ENCODE peak calls at places on chromosomes 1 and 21, in eight cellular contexts. H is pancreas, B is neuronal stem cell, T is transverse colon, G is hepatocyte, X is mesenchymal stem cell, R is DND-41, V is left ventricle myocardium inferior. M is an unnamed sample.

GRCh38 chr1:14712136-14712535 is 113.7 kb downstream of the KAZN start:
- DNase-seq in G (no peak), V (no peak), B (no peak), X (no peak), T (no peak), H (no peak), R (no peak), M (no peak)

GRCh38 chr1:212606734-212607205 is 1.8 kb upstream of the ATF3 start:
- DNase-seq in X (peak), T (peak), V (peak), R (no peak), B (no peak), H (peak), G (peak), M (peak)

GRCh38 chr1:64851664-64852063 is 106.8 kb downstream of the RAVER2 start:
- DNase-seq in X (no peak), T (no peak), H (no peak), B (no peak), R (no peak), V (no peak), G (no peak), M (no peak)

GRCh38 chr21:41933259-41934079 is 20.3 kb downstream of the C2CD2 start:
- DNase-seq in R (no peak), G (no peak), V (no peak), H (no peak), T (no peak), X (peak), B (no peak), M (no peak)

GRCh38 chr1:231930257-231930947 is 303.8 kb downstream of the DISC1 start:
- DNase-seq in G (no peak), T (no peak), R (no peak), V (no peak), B (no peak), H (no peak), X (no peak), M (no peak)

GRCh38 chr1:236064674-236065508 is at the start of gene NID1:
- DNase-seq in B (peak), R (no peak), X (peak), H (peak), T (peak), G (peak), V (peak), M (peak)

GRCh38 chr1:89710498-89711139 is 77.7 kb downstream of the LRRC8C start:
- DNase-seq in B (no peak), X (no peak), V (no peak), H (no peak), G (no peak), R (no peak), T (no peak), M (no peak)

GRCh38 chr1:31881698-31882000 is 56.5 kb downstream of the PTP4A2 start:
- DNase-seq in X (no peak), G (peak), T (no peak), V (no peak), B (no peak), R (no peak), H (no peak), M (no peak)

GRCh38 chr1:59142663-59143487 is 154.0 kb upstream of the FGGY start:
- DNase-seq in T (no peak), V (no peak), B (no peak), G (peak), X (peak), H (no peak), R (no peak), M (peak)

GRCh38 chr1:244599937-244600350 is 53.0 kb upstream of the DESI2 start:
- DNase-seq in V (no peak), T (peak), B (no peak), R (no peak), X (peak), G (peak), H (no peak), M (no peak)

GRCh38 chr1:2088434-2088833 is 38.2 kb downstream of the PRKCZ start:
- DNase-seq in G (no peak), R (no peak), X (peak), B (no peak), T (peak), H (peak), V (no peak), M (no peak)

GRCh38 chr1:38474738-38475623 is 384.6 kb downstream of the RRAGC start:
- DNase-seq in G (no peak), R (no peak), H (no peak), V (no peak), X (no peak), B (no peak), T (peak), M (no peak)

GRCh38 chr1:110502402-110502801 is 16.6 kb downstream of the KCNA10 start:
- DNase-seq in H (no peak), G (no peak), X (no peak), B (no peak), R (no peak), T (no peak), V (no peak), M (no peak)

GRCh38 chr1:162026906-162027305 is 3.2 kb upstream of the OLFML2B start:
- DNase-seq in V (no peak), R (no peak), T (no peak), H (no peak), G (no peak), X (peak), B (no peak), M (no peak)

GRCh38 chr1:32496127-32496526 is 31.3 kb downstream of the ZBTB8B start:
- DNase-seq in G (peak), T (no peak), B (no peak), V (no peak), H (no peak), X (peak), R (no peak), M (no peak)

GRCh38 chr1:38047603-38048146 is 1.1 kb upstream of the POU3F1 start:
- DNase-seq in B (no peak), X (peak), H (peak), G (no peak), V (no peak), R (no peak), T (no peak), M (no peak)

GRCh38 chr1:224377676-224378006 is 21.0 kb downstream of the CNIH4 start:
- DNase-seq in T (no peak), G (peak), V (no peak), H (no peak), R (no peak), X (peak), B (no peak), M (no peak)

GRCh38 chr1:8040586-8040985 is 14.5 kb upstream of the ERRFI1 start:
- DNase-seq in V (peak), G (peak), R (no peak), B (no peak), X (peak), T (peak), H (peak), M (peak)

GRCh38 chr1:59098668-59099067 is 198.2 kb upstream of the FGGY start:
- DNase-seq in X (no peak), T (no peak), R (no peak), H (no peak), V (no peak), B (no peak), G (no peak), M (no peak)

GRCh38 chr1:219686171-219686570 is 73.3 kb upstream of the ZC3H11B start:
- DNase-seq in H (no peak), B (no peak), V (no peak), R (no peak), G (no peak), X (no peak), T (no peak), M (no peak)

GRCh38 chr1:186033744-186034345 is 299.7 kb downstream of the HMCN1 start:
- DNase-seq in H (no peak), G (no peak), B (no peak), X (peak), R (no peak), T (no peak), V (peak), M (no peak)

GRCh38 chr1:110605901-110606783 is at the start of gene KCNA2:
- DNase-seq in T (peak), X (peak), V (peak), R (no peak), G (peak), B (peak), H (peak), M (peak)

GRCh38 chr1:66768935-66769334 is 16.7 kb downstream of the DYNLT5 start:
- DNase-seq in V (no peak), H (no peak), G (no peak), B (no peak), T (no peak), R (peak), X (no peak), M (no peak)

GRCh38 chr1:191993549-191993948 is 164.7 kb upstream of the RGS18 start:
- DNase-seq in R (no peak), H (no peak), T (no peak), G (no peak), B (no peak), V (no peak), X (peak), M (no peak)

GRCh38 chr1:32464191-32464715 is 619 bp upstream of the ZBTB8B start:
- DNase-seq in T (no peak), V (no peak), G (peak), X (no peak), R (no peak), B (peak), H (no peak), M (no peak)

GRCh38 chr21:42145569-42146250 is 73.2 kb upstream of the ABCG1 start:
- DNase-seq in G (peak), V (no peak), X (peak), T (peak), R (peak), H (no peak), B (peak), M (peak)

GRCh38 chr1:20380616-20381035 is 90.0 kb downstream of the VWA5B1 start:
- DNase-seq in R (no peak), T (no peak), V (no peak), H (no peak), B (no peak), G (peak), X (peak), M (no peak)

GRCh38 chr1:153506386-153506785 is 29.4 kb downstream of the S100A6 start:
- DNase-seq in B (no peak), H (no peak), T (no peak), G (no peak), R (no peak), V (no peak), X (no peak), M (peak)

GRCh38 chr1:232423591-232423990 is 206.3 kb downstream of the SIPA1L2 start:
- DNase-seq in B (no peak), X (no peak), R (no peak), V (no peak), G (no peak), T (no peak), H (no peak), M (no peak)

GRCh38 chr1:85047472-85048295 is 616 bp downstream of the MCOLN3 start:
- DNase-seq in B (no peak), H (peak), G (peak), R (no peak), X (peak), T (peak), V (peak), M (no peak)

GRCh38 chr21:8993284-8993942 is 1528.0 kb upstream of the TPTE start:
- DNase-seq in R (no peak), G (no peak), B (no peak), V (no peak), T (no peak), H (no peak), X (no peak), M (no peak)

GRCh38 chr1:61241411-61241838 is 159.1 kb downstream of the NFIA start:
- DNase-seq in X (no peak), B (no peak), V (peak), H (peak), G (peak), T (peak), R (no peak), M (peak)

GRCh38 chr1:191634801-191635520 is 523.3 kb upstream of the RGS18 start:
- DNase-seq in R (no peak), G (no peak), B (no peak), H (no peak), V (no peak), T (no peak), X (no peak), M (no peak)

DNA sequence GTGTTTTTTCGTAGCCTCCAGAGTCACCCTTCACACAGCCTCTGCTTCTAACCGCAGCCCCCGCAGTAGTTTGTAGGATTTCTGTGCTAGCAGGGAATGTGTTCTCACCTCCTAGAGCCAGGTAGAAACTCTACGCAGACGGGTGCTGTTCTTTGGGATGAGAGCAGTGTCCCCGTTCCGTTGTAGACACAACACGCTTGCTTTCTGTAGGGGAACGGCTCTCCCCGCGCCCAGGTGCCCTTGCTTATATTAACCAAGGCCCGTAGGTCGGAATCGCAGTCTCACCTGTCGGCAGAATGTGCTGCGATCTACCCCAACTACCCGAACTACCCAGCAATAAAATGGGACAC is 111.8 kb upstream of the NBPF11 start:
- DNase-seq in B (no peak), X (no peak), V (no peak), G (no peak), R (no peak), T (peak), H (no peak), M (no peak)
- H3K4me3 ChIP-seq in B (peak), X (peak), V (peak), G (peak), R (peak), T (peak), H (no peak), M (peak)

DNA sequence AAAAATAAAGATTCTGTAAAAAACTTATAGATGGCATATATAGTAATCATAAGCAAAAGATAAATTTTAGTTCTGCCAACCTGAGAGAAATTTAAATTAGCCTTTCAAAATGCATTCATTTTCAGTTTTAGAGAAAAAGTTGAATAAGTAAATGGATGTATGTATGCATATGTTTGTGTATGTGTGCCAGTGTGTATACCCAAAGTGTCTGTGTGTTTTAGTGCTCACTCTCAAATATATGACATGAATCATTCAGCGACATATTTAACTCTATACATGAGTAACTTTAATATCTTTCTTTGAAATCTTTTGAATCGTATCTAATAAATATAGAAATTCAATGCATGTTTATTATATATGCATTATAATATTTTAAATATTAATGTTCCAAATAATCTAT is 274.5 kb downstream of the SRGAP2C start:
- DNase-seq in B (no peak), T (no peak), X (no peak), R (no peak), V (no peak), G (no peak), H (no peak), M (no peak)
- H3K27ac ChIP-seq in B (no peak), T (no peak), X (no peak), R (peak), V (no peak), G (no peak), H (no peak), M (no peak)

GRCh38 chr1:23910144-23910543 is 3.0 kb downstream of the CNR2 start:
- DNase-seq in X (no peak), V (no peak), G (no peak), B (no peak), R (no peak), T (no peak), H (no peak), M (no peak)
- H3K4me3 ChIP-seq in X (no peak), V (no peak), G (no peak), B (no peak), R (no peak), T (no peak), H (no peak), M (no peak)

GRCh38 chr1:183882328-183883167 is 77.6 kb downstream of the RGL1 start:
- DNase-seq in V (no peak), R (no peak), X (no peak), G (no peak), T (no peak), B (no peak), H (no peak), M (no peak)
- H3K27ac ChIP-seq in V (peak), R (no peak), X (no peak), G (peak), T (no peak), B (peak), H (peak), M (peak)

GRCh38 chr1:115184260-115184950 is 95.1 kb upstream of the TSPAN2 start:
- DNase-seq in R (no peak), T (no peak), V (no peak), X (no peak), G (no peak), B (no peak), H (no peak), M (no peak)
- H3K4me3 ChIP-seq in R (no peak), T (no peak), V (peak), X (no peak), G (no peak), B (no peak), H (no peak), M (peak)

GRCh38 chr1:183892351-183892793 is 87.5 kb downstream of the RGL1 start:
- DNase-seq in X (no peak), R (no peak), T (no peak), G (peak), V (no peak), H (no peak), B (no peak), M (no peak)
- H3K27ac ChIP-seq in X (no peak), R (no peak), T (peak), G (peak), V (peak), H (no peak), B (no peak), M (no peak)

GRCh38 chr1:23793018-23793781 is 2.3 kb downstream of the LYPLA2 start:
- DNase-seq in G (peak), X (peak), R (peak), H (peak), V (peak), T (peak), B (no peak), M (peak)

GRCh38 chr1:23793861-23794731 is 3.2 kb downstream of the LYPLA2 start:
- DNase-seq in T (no peak), B (no peak), R (no peak), V (no peak), G (no peak), X (no peak), H (no peak), M (no peak)

GRCh38 chr1:23790696-23791433 is at the start of gene LYPLA2:
- DNase-seq in V (peak), B (no peak), R (peak), X (peak), G (peak), T (peak), H (peak), M (peak)

GRCh38 chr1:23791434-23792047 is 596 bp downstream of the LYPLA2 start:
- DNase-seq in T (peak), G (peak), H (peak), V (peak), R (no peak), X (no peak), B (no peak), M (no peak)

DNA sequence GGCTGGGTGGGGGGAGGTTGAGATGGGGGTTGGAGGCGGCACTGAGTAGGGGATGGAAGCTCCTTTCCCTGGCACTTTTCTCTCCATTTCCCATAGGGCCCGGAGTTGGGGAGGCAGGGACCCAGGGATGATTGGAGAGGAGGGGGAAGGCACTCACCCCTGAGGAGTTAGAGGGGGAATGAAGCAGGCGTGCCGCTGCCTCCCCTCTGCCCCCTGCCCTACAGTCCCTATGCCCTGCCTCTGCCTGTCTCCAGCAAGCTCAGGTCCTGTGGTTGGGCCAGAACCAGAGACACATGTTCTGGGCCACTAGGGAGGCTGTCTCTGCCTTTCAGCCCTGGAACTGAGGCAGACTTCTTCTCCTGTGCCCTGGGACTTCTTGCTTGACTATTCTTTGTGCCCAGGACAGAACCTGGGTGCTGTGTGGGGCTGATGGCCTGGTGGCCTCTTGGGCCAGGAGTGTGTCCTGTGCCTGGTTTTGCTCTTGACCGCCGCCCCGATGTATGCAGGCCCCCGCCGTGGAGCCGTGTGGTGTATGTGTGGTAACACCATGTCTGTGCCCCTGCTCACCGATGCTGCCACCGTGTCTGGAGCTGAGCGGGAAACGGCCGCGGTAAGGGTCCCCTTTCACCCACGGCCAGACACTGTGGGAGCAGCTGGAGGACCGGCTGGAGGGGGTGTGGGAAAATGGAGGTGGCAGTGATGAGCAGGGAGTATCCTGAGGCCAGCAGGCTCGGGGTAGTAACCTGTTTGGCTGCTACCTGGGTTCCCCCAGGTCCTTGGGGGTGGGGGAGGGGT is 1.4 kb downstream of the LYPLA2 start:
- DNase-seq in T (no peak), G (no peak), V (no peak), H (no peak), R (no peak), B (no peak), X (no peak), M (no peak)
- H3K4me3 ChIP-seq in T (peak), G (peak), V (peak), H (no peak), R (peak), B (peak), X (peak), M (no peak)

GRCh38 chr1:225445644-225446297 is 17.9 kb upstream of the LBR start:
- DNase-seq in R (no peak), H (no peak), X (no peak), T (peak), V (no peak), B (no peak), G (no peak), M (no peak)
- H3K27ac ChIP-seq in R (peak), H (peak), X (peak), T (peak), V (peak), B (no peak), G (peak), M (peak)

M was measured in heart left ventricle.